ENCODE peak calls at places on chromosomes 13 and 19, in four cellular contexts. G, D, R and W are unnamed samples.

GRCh38 chr19:13873776-13874515 is 3.0 kb upstream of the NANOS3 start:
- DNase-seq in G (no peak), D (no peak), R (no peak), W (no peak)

GRCh38 chr19:12133069-12133468 is 7.1 kb downstream of the ZNF20 start:
- DNase-seq in G (no peak), D (no peak), R (no peak), W (no peak)

GRCh38 chr13:33167521-33167920 is 118.0 kb downstream of the STARD13 start:
- DNase-seq in G (no peak), D (no peak), R (no peak), W (no peak)

GRCh38 chr19:17737690-17738153 is 13.6 kb upstream of the FCHO1 start:
- DNase-seq in G (no peak), D (peak; percentile 37), R (no peak), W (no peak)

GRCh38 chr13:59269476-59269875 is 894.3 kb downstream of the DIAPH3 start:
- DNase-seq in G (no peak), D (peak; percentile 72), R (no peak), W (no peak)

GRCh38 chr19:16051254-16052025 is 24.9 kb upstream of the TPM4 start:
- DNase-seq in G (peak; percentile 48), D (no peak), R (no peak), W (no peak)

GRCh38 chr13:26529441-26529840 is 28.0 kb upstream of the WASF3 start:
- DNase-seq in G (peak; percentile 20), D (peak; percentile 74), R (no peak), W (peak; percentile 84)

GRCh38 chr19:38229585-38230073 is 5.6 kb upstream of the DPF1 start:
- DNase-seq in G (peak; percentile 99), D (peak; percentile 91), R (no peak), W (no peak)

GRCh38 chr13:41284512-41285288 is 21.3 kb upstream of the MTRF1 start:
- DNase-seq in G (no peak), D (peak; percentile 88), R (no peak), W (no peak)

GRCh38 chr13:60944863-60945262 is 470.8 kb downstream of the PCDH20 start:
- DNase-seq in G (no peak), D (no peak), R (no peak), W (no peak)

DNA sequence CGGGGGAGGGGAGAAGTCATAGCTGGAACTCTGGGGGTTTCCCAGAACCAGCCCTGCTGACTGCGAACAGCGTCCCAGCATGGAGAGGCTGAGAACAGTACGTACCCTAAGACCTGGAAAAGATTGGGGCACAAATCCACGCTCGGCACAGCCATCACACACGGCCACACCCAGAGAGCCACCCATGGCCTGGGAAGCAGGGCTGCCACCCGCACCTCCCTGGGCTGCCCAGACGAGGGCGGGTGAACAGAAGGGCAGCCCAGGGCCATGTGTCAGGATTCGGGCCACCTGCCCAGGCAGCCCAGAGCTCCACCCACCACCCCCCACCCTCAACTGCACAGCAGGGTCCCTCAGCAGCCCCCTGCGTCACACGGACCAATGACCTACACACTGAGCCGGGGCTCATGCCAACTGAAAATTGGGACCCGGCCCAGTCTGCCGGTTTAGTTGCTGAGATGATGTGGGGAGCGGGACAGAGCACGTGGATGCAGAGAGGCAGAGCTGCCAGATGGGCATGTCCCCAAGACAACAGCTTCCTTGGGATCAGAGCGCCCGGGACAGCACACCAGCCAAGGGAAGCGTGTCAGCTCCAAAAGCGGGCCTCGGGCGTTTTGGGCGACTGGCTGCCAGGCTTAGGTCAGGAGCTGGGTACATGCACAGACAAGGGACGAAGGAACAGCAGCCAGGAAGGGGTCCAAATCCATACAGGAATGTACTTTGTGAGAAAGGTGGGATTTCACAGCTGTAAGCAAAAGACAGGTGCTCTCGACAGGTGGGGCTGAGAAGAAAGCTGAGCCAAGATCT is 8.4 kb downstream of the UBXN6 start:
- DNase-seq in G (peak; percentile 9), D (no peak), R (no peak), W (no peak)
- TF ChIP-seq CHD1 in G (no peak), D (no peak), R (no peak), W (no peak)

GRCh38 chr19:35612224-35612558 is 344 bp upstream of the HAUS5 start:
- DNase-seq in G (no peak), D (no peak), R (no peak), W (no peak)

GRCh38 chr19:35615036-35615435 is 2.5 kb downstream of the HAUS5 start:
- DNase-seq in G (no peak), D (no peak), R (no peak), W (no peak)

GRCh38 chr19:35609881-35610353 is 2.6 kb upstream of the HAUS5 start:
- DNase-seq in G (no peak), D (no peak), R (peak; percentile 47), W (no peak)

GRCh38 chr19:35613574-35613973 is 1.0 kb downstream of the HAUS5 start:
- DNase-seq in G (no peak), D (no peak), R (no peak), W (no peak)

DNA sequence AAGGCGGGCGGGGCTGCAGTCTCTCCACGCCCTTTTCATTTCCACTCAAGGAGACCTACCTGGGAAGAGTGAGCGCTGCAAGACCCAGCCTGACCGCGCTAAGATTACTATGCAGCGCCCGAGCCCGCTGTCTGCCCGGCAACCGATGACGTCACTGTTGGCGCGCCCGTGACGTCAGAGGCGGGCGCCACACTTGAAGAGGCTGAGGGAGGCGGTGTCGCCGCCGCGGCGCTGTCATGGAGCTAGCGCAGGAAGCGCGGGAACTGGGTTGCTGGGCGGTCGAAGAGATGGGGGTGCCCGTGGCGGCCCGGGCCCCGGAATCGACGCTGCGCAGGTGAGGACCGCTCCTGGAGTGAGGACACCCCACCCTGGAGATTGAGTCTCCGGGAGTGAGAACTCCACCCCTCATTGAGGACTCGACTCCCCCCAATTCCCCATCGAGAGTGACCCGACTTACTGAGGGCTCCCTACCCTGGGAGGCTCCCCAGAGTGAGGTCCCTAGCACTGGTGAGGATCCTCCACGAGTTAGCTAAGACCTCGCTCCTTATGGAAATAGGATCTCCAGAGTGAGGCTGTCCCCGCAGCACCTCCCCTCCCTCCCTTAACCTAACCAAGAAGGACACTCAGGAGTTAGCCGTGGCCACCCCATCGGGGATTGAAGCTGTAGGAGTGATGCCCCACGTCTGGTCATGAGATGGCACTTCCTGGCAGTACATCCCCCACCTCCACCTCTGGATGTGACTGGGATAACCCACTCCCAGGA is at the start of gene HAUS5:
- DNase-seq in G (peak; percentile 97), D (peak; percentile 87), R (peak; percentile 70), W (peak; percentile 81)
- TF ChIP-seq POLR2A in G (peak; percentile 84), D (no peak), R (peak; percentile 91), W (no peak)

GRCh38 chr19:30226464-30227070 is 145.6 kb upstream of the ZNF536 start:
- DNase-seq in G (no peak), D (no peak), R (no peak), W (peak; percentile 59)
- TF ChIP-seq CHD1 in G (no peak), D (no peak), R (no peak), W (no peak)

GRCh38 chr19:2477141-2477710 is 1.3 kb downstream of the GADD45B start:
- DNase-seq in G (no peak), D (peak; percentile 34), R (no peak), W (peak; percentile 63)

GRCh38 chr19:2475018-2475701 is 767 bp upstream of the GADD45B start:
- DNase-seq in G (peak; percentile 60), D (peak; percentile 48), R (no peak), W (peak; percentile 76)

GRCh38 chr19:2475702-2476450 is at the start of gene GADD45B:
- DNase-seq in G (peak; percentile 98), D (peak; percentile 97), R (peak; percentile 94), W (peak; percentile 90)

GRCh38 chr19:2476451-2477140 is 669 bp downstream of the GADD45B start:
- DNase-seq in G (peak; percentile 69), D (peak; percentile 74), R (no peak), W (no peak)

DNA sequence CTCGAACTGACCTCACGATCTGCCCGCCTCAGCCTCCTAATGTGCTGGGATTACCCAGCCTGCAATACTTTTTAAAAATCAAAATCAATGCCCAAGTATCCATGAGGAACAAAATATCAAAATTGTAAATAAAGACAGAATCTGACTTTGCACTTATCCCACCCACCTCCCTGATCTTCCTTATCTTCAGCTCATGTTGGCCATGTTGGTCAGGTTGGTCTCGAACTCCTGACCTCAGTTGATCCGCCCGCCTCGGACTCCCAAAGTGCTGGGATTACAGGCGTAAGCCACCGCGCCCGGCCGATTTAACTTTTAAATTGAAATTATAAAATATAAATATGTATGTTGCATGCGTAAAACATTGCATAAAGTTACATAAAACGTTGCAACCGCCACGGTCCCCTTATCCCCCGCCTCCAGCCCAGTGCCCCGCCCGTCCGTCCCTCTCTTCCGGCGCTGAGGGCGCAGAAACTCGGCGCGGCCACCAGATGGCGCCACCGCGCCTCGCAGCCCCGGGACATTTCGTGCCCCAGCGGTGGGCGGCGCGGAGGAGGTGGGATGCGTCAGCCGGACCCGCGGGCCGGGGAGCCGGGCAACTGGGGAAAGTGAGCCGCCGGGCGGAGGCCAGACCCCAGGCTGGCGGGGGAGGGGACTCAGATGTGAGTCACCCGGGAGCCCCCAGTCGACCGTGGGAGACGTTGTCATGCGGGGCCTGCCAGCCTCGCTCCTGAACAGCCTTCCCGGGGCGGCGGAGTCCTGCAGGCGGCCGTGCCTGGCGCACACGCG is 1.5 kb upstream of the GADD45B start:
- DNase-seq in G (peak; percentile 87), D (peak; percentile 87), R (no peak), W (no peak)
- TF ChIP-seq POLR2A in G (no peak), D (no peak), R (no peak), W (no peak)

GRCh38 chr19:7739211-7739752 is 7.4 kb upstream of the CLEC4G start:
- DNase-seq in G (no peak), D (no peak), R (no peak), W (no peak)
- TF ChIP-seq CHD1 in G (no peak), D (no peak), R (no peak), W (no peak)

GRCh38 chr19:52691215-52691610 is 43.6 kb downstream of the ZNF611 start:
- DNase-seq in G (no peak), D (no peak), R (no peak), W (no peak)

GRCh38 chr19:52689804-52690394 is 44.9 kb downstream of the ZNF611 start:
- DNase-seq in G (peak; percentile 43), D (no peak), R (no peak), W (no peak)

GRCh38 chr19:52692431-52693008 is 42.3 kb downstream of the ZNF611 start:
- DNase-seq in G (peak; percentile 22), D (no peak), R (no peak), W (no peak)

GRCh38 chr19:52691737-52692136 is 43.1 kb downstream of the ZNF611 start:
- DNase-seq in G (peak; percentile 6), D (no peak), R (peak; percentile 62), W (no peak)

GRCh38 chr19:52690395-52691214 is 44.2 kb downstream of the ZNF611 start:
- DNase-seq in G (peak; percentile 93), D (peak; percentile 93), R (peak; percentile 45), W (peak; percentile 94)
- TF ChIP-seq POLR2A in G (peak; percentile 86), D (peak; percentile 64), R (peak; percentile 73), W (no peak)

GRCh38 chr19:40407714-40408600 is 5.2 kb downstream of the PRX start:
- DNase-seq in G (peak; percentile 64), D (no peak), R (no peak), W (no peak)
- TF ChIP-seq CHD1 in G (no peak), D (no peak), R (no peak), W (no peak)